ENCODE peak calls at places on chromosomes 16 and 17, in eight cellular contexts. L is type B pancreatic cell, O is fibroblast of pulmonary artery, M is AG09319, P is K562, G is heart right ventricle, N is SK-N-SH, C is WTC11. E is an unnamed sample.
A peak's percentile ranks its signal among the peaks of the same experiment; 100 is the strongest.

GRCh38 chr16:47142469-47143328 is 1.0 kb downstream of the NETO2 start:
- DNase-seq in M (no peak), O (peak; percentile 56), G (peak; percentile 23), P (peak; percentile 59), C (peak; percentile 22), L (peak; percentile 68), N (peak; percentile 77), E (no peak)

GRCh38 chr17:37261286-37261685 is 114.5 kb upstream of the C17orf78 start:
- DNase-seq in G (no peak), P (no peak), C (no peak), O (peak; percentile 38), M (peak; percentile 37), L (no peak), N (no peak), E (no peak)

GRCh38 chr17:28071891-28072606 is 29.6 kb downstream of the NLK start:
- DNase-seq in L (no peak), M (no peak), C (no peak), G (no peak), N (no peak), O (no peak), P (no peak), E (no peak)

GRCh38 chr16:10971560-10971961 is 27.2 kb downstream of the CLEC16A start:
- DNase-seq in P (peak; percentile 59), M (peak; percentile 95), O (peak; percentile 94), N (peak; percentile 63), G (no peak), L (no peak), C (peak; percentile 46), E (no peak)

GRCh38 chr16:89188064-89188441 is 12.3 kb downstream of the SLC22A31 start:
- DNase-seq in L (no peak), P (no peak), G (no peak), M (no peak), C (no peak), N (no peak), O (no peak), E (no peak)

GRCh38 chr16:75235721-75236193 is 15.7 kb downstream of the BCAR1 start:
- DNase-seq in M (no peak), C (peak; percentile 8), O (no peak), N (no peak), L (no peak), P (no peak), G (peak; percentile 24), E (no peak)

GRCh38 chr17:81263371-81264181 is 24.5 kb downstream of the NDUFAF8 start:
- DNase-seq in N (no peak), G (no peak), L (no peak), O (no peak), P (no peak), C (no peak), M (no peak), E (no peak)

GRCh38 chr17:72465191-72466024 is 344.6 kb downstream of the SOX9 start:
- DNase-seq in L (no peak), C (no peak), N (no peak), G (no peak), O (peak; percentile 75), M (peak; percentile 10), P (no peak), E (no peak)

GRCh38 chr16:22014271-22014873 is 6.5 kb downstream of the MOSMO start:
- DNase-seq in O (no peak), L (no peak), C (no peak), N (no peak), P (no peak), G (no peak), M (no peak), E (no peak)

GRCh38 chr17:19386974-19387920 is at the start of gene MFAP4:
- DNase-seq in O (peak; percentile 95), G (peak; percentile 69), N (peak; percentile 91), L (peak; percentile 83), P (no peak), C (peak; percentile 73), M (peak; percentile 91), E (no peak)

GRCh38 chr16:12559714-12560113 is 244.0 kb downstream of the CPPED1 start:
- DNase-seq in M (no peak), G (no peak), N (no peak), C (no peak), P (no peak), O (no peak), L (no peak), E (no peak)

GRCh38 chr16:28932339-28933141 is 769 bp downstream of the CD19 start:
- DNase-seq in L (no peak), O (no peak), P (no peak), M (no peak), G (no peak), N (no peak), C (no peak), E (no peak)

GRCh38 chr16:91484-91883 is 13.5 kb downstream of the MPG start:
- DNase-seq in G (no peak), M (no peak), C (no peak), L (no peak), N (no peak), O (peak; percentile 33), P (no peak), E (no peak)

GRCh38 chr16:51110618-51111234 is 40.3 kb downstream of the SALL1 start:
- DNase-seq in M (no peak), N (no peak), C (no peak), L (no peak), G (no peak), P (no peak), O (no peak), E (no peak)

GRCh38 chr17:33647976-33648375 is 354.9 kb upstream of the ASIC2 start:
- DNase-seq in P (peak; percentile 36), O (peak; percentile 30), N (peak; percentile 49), L (no peak), C (no peak), G (no peak), M (no peak), E (no peak)

GRCh38 chr17:30600062-30600829 is 123.0 kb downstream of the GOSR1 start:
- DNase-seq in P (no peak), N (peak; percentile 97), O (peak; percentile 75), L (peak; percentile 84), M (no peak), G (peak; percentile 86), C (peak; percentile 88), E (peak; percentile 73)
- TF ChIP-seq CTCF in P (no peak), N (peak; percentile 79), O (peak; percentile 65), L (peak; percentile 69), M (peak; percentile 69), G (peak; percentile 61), C (no peak), E (peak; percentile 74)

GRCh38 chr16:1155353-1156110 is 2.6 kb downstream of the CACNA1H start:
- DNase-seq in O (no peak), P (no peak), N (no peak), C (no peak), G (no peak), M (no peak), L (no peak), E (no peak)

GRCh38 chr16:1152651-1153259 is at the start of gene CACNA1H:
- DNase-seq in O (no peak), L (no peak), G (peak; percentile 51), N (peak; percentile 86), M (no peak), C (peak; percentile 63), P (peak; percentile 95), E (no peak)

GRCh38 chr16:1153480-1154160 is 714 bp downstream of the CACNA1H start:
- DNase-seq in C (no peak), G (no peak), O (no peak), P (no peak), N (no peak), L (no peak), M (no peak), E (no peak)

GRCh38 chr16:1154887-1155331 is 2.0 kb downstream of the CACNA1H start:
- DNase-seq in N (no peak), L (no peak), G (no peak), C (no peak), O (no peak), M (no peak), P (no peak), E (no peak)

GRCh38 chr16:1154291-1154886 is 1.5 kb downstream of the CACNA1H start:
- DNase-seq in N (no peak), O (no peak), P (no peak), M (no peak), L (no peak), G (no peak), C (peak; percentile 37), E (no peak)
- TF ChIP-seq CTCF in N (no peak), O (no peak), P (no peak), M (no peak), L (no peak), G (no peak), C (no peak), E (no peak)

DNA sequence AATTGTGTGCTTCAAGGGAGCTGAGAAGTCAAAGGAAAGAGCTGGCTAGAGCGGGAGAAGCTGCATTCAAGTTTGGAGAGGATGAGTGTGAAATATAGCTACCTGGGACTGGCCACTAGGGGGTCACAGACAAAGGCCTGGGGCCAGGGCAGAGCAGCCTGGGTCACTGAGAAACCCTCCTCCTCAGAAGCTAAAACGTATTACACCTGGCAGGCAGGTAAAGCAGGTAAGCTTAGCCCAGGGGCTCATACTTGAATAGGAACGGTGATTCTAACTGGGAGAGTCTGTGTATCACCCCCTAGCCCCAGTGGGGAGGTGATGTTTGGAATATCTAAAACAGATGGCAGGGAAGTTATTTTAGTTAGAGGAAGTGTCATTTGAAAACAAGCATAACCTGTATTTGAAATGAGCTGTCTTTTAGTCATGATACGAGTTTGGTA is 6.8 kb downstream of the KRT37 start:
- DNase-seq in M (no peak), N (peak; percentile 36), O (no peak), L (no peak), C (peak; percentile 59), G (no peak), P (peak; percentile 59), E (no peak)
- TF ChIP-seq CTCF in M (peak; percentile 22), N (peak; percentile 52), O (peak; percentile 30), L (peak; percentile 67), C (peak; percentile 65), G (no peak), P (peak; percentile 52), E (peak; percentile 63)

GRCh38 chr17:51636291-51636690 is 375.9 kb downstream of the UTP18 start:
- DNase-seq in O (no peak), L (no peak), P (no peak), M (no peak), N (no peak), C (peak; percentile 22), G (no peak), E (no peak)
- TF ChIP-seq CTCF in O (no peak), L (no peak), P (no peak), M (no peak), N (no peak), C (no peak), G (no peak), E (no peak)

DNA sequence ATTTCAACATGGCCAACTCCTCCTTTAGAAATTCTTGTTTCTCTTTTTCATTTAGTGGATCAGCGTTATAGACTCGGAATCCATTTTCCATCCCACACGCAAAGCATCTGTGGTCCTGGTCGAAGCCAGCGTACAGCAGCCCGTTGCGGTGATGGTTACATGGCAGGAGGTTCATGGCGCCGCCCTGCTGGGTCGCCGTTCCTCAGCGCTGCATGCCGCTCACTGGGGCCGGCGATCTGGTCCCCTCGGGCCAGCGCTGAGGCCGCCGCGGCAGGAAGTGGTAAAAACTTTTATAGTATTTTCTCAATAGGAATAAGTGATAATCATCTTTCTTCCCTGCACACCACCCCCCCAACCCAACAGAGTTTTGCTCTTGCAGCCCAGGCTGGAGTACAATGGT is 29.9 kb upstream of the RHOT1 start:
- DNase-seq in C (peak; percentile 25), L (peak; percentile 57), M (no peak), P (peak; percentile 25), G (no peak), O (no peak), N (no peak), E (no peak)
- TF ChIP-seq CTCF in C (no peak), L (no peak), M (no peak), P (peak; percentile 28), G (no peak), O (no peak), N (no peak), E (no peak)